ENCODE peak calls at places on chromosomes 2 and 18, in seven cellular contexts. S, E, Q, N, L, W and P are unnamed samples.

GRCh38 chr2:44796771-44797170 is 144.7 kb upstream of the SIX3 start:
- DNase-seq in N (no peak), E (no peak), S (no peak), Q (no peak), W (no peak), L (no peak), P (no peak)

GRCh38 chr2:45649457-45649854 is 2.0 kb upstream of the PRKCE start:
- DNase-seq in N (no peak), E (no peak), W (no peak), Q (no peak), S (no peak), L (no peak), P (no peak)

GRCh38 chr18:32040936-32041335 is 22.3 kb downstream of the RNF125 start:
- DNase-seq in S (no peak), E (no peak), N (no peak), Q (no peak), L (no peak), W (no peak), P (no peak)

GRCh38 chr2:64738026-64738425 is 84.3 kb upstream of the SERTAD2 start:
- DNase-seq in E (no peak), N (no peak), S (no peak), L (no peak), Q (no peak), W (no peak), P (no peak)

GRCh38 chr2:101921961-101922325 is 69.8 kb upstream of the IL1R2 start:
- DNase-seq in N (no peak), S (no peak), E (no peak), Q (no peak), W (no peak), L (no peak), P (no peak)

GRCh38 chr18:66013976-66014375 is 263.2 kb downstream of the CDH7 start:
- DNase-seq in L (no peak), S (peak; percentile 1), N (no peak), W (no peak), E (no peak), Q (no peak), P (peak; percentile 72)

GRCh38 chr2:202135111-202135874 is 62.2 kb downstream of the KIAA2012 start:
- DNase-seq in E (no peak), W (peak; percentile 96), S (peak; percentile 69), N (no peak), L (no peak), Q (no peak), P (peak; percentile 90)

GRCh38 chr2:71299507-71299906 is 32.1 kb upstream of the ZNF638 start:
- DNase-seq in W (no peak), S (peak; percentile 40), L (no peak), E (no peak), N (peak; percentile 33), Q (no peak), P (peak; percentile 41)

GRCh38 chr2:161988589-161988988 is 85.4 kb downstream of the DPP4 start:
- DNase-seq in S (no peak), N (no peak), L (no peak), W (no peak), Q (no peak), E (no peak), P (no peak)

GRCh38 chr2:137202310-137202709 is 437.0 kb downstream of the THSD7B start:
- DNase-seq in E (no peak), Q (no peak), S (no peak), L (no peak), W (no peak), N (no peak), P (no peak)

GRCh38 chr2:133483201-133483600 is 85.1 kb downstream of the NCKAP5 start:
- DNase-seq in E (no peak), N (no peak), L (no peak), Q (no peak), W (no peak), S (no peak), P (no peak)

GRCh38 chr2:203808041-203808750 is 59.4 kb upstream of the CTLA4 start:
- DNase-seq in N (no peak), S (peak; percentile 68), L (no peak), E (no peak), W (peak; percentile 90), Q (no peak), P (peak; percentile 99)

GRCh38 chr2:163657257-163657656 is 78.6 kb downstream of the FIGN start:
- DNase-seq in E (no peak), L (no peak), Q (no peak), W (peak; percentile 69), N (no peak), S (no peak), P (no peak)

GRCh38 chr2:224951723-224952481 is 90.4 kb downstream of the DOCK10 start:
- DNase-seq in N (no peak), S (no peak), L (no peak), Q (no peak), E (no peak), W (no peak), P (no peak)

GRCh38 chr2:74441111-74441689 is 537 bp downstream of the RTKN start:
- DNase-seq in S (no peak), E (no peak), L (no peak), W (no peak), Q (no peak), N (no peak), P (no peak)

GRCh38 chr2:27804146-27804545 is 32.6 kb downstream of the MRPL33 start:
- DNase-seq in W (no peak), S (no peak), L (no peak), N (no peak), E (no peak), Q (no peak), P (peak; percentile 55)

GRCh38 chr2:205972113-205972512 is 113.9 kb downstream of the INO80D start:
- DNase-seq in E (no peak), L (no peak), Q (no peak), W (no peak), N (no peak), S (no peak), P (no peak)

GRCh38 chr2:96536445-96537065 is at the start of gene ARID5A:
- DNase-seq in E (peak; percentile 50), W (peak; percentile 52), S (peak; percentile 98), N (peak; percentile 87), L (peak; percentile 93), Q (peak; percentile 91), P (peak; percentile 83)